ENCODE peak calls at places on chromosomes 12 and 14, in six cellular contexts. F is thyroid gland; R is CD4-positive, alpha-beta T cell; U is body of pancreas; L is tibial artery; X is caudate nucleus. B is an unnamed sample.

GRCh38 chr12:132277961-132278360 is 51.4 kb downstream of the GALNT9 start:
- DNase-seq in F (no peak), X (no peak), L (no peak), U (no peak), R (no peak), B (no peak)

GRCh38 chr12:9752145-9752717 is 8.5 kb downstream of the CD69 start:
- DNase-seq in X (no peak), R (no peak), U (no peak), F (no peak), L (no peak), B (no peak)

GRCh38 chr12:104672501-104673265 is 215.9 kb downstream of the CHST11 start:
- DNase-seq in R (no peak), X (no peak), U (no peak), L (peak), F (peak), B (no peak)

GRCh38 chr12:115407036-115407435 is 723.1 kb upstream of the TBX3 start:
- DNase-seq in R (no peak), X (no peak), F (no peak), U (no peak), L (no peak), B (no peak)

GRCh38 chr12:124677552-124678356 is 110.3 kb upstream of the NCOR2 start:
- DNase-seq in L (no peak), F (no peak), U (no peak), R (no peak), X (no peak), B (no peak)

GRCh38 chr12:11638271-11638916 is 11.1 kb upstream of the ETV6 start:
- DNase-seq in U (no peak), L (no peak), R (no peak), X (no peak), F (no peak), B (no peak)

GRCh38 chr12:72564120-72564519 is 291.9 kb downstream of the TRHDE start:
- DNase-seq in U (no peak), F (no peak), L (no peak), R (no peak), X (no peak), B (no peak)

GRCh38 chr12:89352492-89353187 is at the start of gene DUSP6:
- DNase-seq in L (peak), U (peak), R (peak), X (peak), F (peak), B (peak)

GRCh38 chr12:47194501-47194900 is 114.7 kb upstream of the AMIGO2 start:
- DNase-seq in R (no peak), X (no peak), L (no peak), U (no peak), F (no peak), B (no peak)

GRCh38 chr12:132071001-132071810 is 72.9 kb downstream of the DDX51 start:
- DNase-seq in L (no peak), F (no peak), R (no peak), U (no peak), X (no peak), B (no peak)

GRCh38 chr14:51310453-51311074 is 70.5 kb downstream of the TMX1 start:
- DNase-seq in F (no peak), U (no peak), R (no peak), L (no peak), X (no peak), B (no peak)

GRCh38 chr14:51302319-51303030 is 62.4 kb downstream of the TMX1 start:
- DNase-seq in L (no peak), X (no peak), F (no peak), R (no peak), U (no peak), B (no peak)

GRCh38 chr14:104637546-104638003 is 33.0 kb upstream of the TMEM179 start:
- DNase-seq in F (no peak), R (no peak), U (no peak), L (no peak), X (no peak), B (no peak)

GRCh38 chr14:61470954-61471279 is 149.5 kb downstream of the PRKCH start:
- DNase-seq in X (no peak), R (no peak), F (no peak), U (peak), L (no peak), B (no peak)

GRCh38 chr14:61471297-61471980 is 150.1 kb downstream of the PRKCH start:
- DNase-seq in X (no peak), U (no peak), F (no peak), L (peak), R (no peak), B (no peak)

GRCh38 chr14:61469771-61470170 is 148.4 kb downstream of the PRKCH start:
- DNase-seq in R (no peak), F (no peak), U (no peak), L (peak), X (no peak), B (no peak)

GRCh38 chr14:61472025-61472672 is 150.8 kb downstream of the PRKCH start:
- DNase-seq in X (no peak), R (peak), L (peak), F (no peak), U (peak), B (peak)

GRCh38 chr14:61470261-61470953 is 149.0 kb downstream of the PRKCH start:
- DNase-seq in U (peak), F (no peak), R (no peak), X (no peak), L (peak), B (no peak)
- H3K27ac ChIP-seq in U (no peak), F (peak), R (peak), X (peak), L (peak), B (peak)

DNA sequence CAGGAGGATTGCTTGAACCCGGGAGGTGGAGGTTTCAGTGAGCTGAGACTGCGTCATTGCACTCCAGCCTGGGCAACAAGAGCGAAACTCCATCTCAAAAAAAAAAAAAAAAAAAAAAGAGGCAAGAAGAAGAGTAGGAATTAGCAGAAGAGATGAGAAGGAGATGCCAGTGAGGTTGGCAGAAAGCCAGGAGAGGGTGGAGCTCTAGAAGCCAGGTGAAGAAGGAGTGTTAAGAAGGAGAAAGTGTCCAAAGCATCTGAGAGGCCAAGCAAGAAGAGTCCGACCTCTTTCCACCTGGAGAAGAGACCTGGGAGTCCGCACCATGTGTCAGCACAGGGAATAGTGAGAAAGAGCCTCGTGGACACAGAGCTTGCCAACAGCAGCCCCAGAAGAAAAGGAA is 70.3 kb downstream of the SAMD4A start:
- DNase-seq in L (no peak), R (no peak), F (peak), X (no peak), U (no peak), B (no peak)
- H3K27ac ChIP-seq in L (no peak), R (no peak), F (no peak), X (no peak), U (no peak), B (no peak)

DNA sequence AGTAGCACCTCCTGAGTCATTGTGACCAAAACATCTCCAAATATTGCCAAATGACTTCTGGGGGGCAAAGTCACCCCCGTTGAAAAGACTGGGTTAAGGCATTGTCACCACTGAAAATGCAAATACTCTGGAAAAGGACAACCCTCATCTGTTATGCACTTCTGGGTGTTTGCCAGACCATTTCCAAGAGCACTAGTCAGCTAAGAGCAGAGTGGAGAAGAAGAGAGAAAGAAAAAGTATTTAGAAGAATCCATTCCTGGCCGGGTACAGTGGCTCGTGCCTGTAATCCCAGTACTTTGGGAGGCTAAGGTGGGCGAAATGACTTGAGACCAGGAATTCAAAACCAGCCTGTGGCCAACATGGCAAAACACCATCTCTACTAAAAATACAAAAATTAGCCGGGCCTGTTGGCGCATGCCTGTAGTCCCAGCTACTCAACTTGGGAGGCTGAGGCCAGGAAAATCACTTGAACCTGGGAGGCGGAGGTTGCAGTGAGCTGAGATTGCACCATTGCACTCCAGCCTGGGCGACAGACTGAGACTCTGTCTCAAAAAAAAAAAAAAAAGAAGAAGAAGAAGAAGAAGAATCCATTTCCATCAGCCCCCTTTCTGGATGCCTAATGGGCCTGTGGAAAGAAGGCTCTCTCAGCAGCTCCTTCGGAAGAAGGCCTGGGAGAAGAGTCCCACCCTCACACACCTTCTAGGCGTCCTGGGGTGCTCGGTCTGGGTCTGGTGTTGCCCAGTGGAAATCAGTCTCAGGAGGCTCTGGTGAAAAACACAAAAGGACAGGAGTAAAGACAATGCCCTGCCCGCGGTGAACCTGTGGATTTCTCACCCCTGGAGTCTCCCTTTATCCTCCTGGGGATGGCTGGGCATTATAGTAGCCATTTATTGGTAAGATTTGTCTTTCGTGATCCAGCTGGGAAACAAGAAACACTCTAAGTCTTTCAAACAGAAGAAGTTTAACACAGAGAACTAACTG is 3.5 kb upstream of the LTBR start:
- DNase-seq in X (no peak), U (no peak), L (no peak), R (no peak), F (peak), B (no peak)
- H3K27ac ChIP-seq in X (no peak), U (no peak), L (no peak), R (no peak), F (peak), B (no peak)

GRCh38 chr14:99605299-99605961 is 1.4 kb upstream of the CCDC85C start:
- DNase-seq in X (no peak), R (peak), F (peak), U (peak), L (peak), B (no peak)
- H3K27ac ChIP-seq in X (no peak), R (peak), F (peak), U (peak), L (peak), B (peak)

GRCh38 chr14:73143003-73143402 is 6.7 kb downstream of the PSEN1 start:
- DNase-seq in R (no peak), L (no peak), X (peak), U (no peak), F (peak), B (peak)
- H3K27ac ChIP-seq in R (no peak), L (no peak), X (peak), U (no peak), F (peak), B (peak)

DNA sequence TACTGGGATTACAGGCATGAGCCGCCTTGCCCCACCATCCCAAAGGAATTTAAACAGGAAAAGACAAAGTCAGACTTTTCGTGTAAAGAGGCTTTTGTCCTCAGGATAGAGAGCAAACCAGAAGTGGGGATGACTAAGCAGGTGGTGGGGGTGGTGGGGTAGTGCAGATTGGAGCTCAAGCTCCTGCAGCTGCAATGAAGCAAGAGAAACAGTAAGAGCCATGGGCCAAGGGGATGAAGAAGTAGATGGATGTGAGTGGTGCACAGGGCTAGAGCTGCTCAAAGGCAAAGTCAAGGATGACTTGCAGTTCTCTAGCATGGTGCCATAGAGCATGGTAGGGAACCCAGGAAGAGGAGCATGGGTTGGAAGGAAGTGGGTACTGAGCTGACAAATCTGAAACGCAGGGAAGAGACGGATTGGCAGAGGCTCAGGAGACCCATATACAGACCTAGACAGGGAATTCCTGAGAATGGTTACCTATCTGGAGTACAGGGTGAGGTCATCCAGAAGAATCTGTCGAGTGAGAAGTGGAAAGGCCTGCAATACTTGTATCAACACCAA is 11.4 kb upstream of the RNF34 start:
- DNase-seq in U (no peak), R (no peak), X (no peak), F (no peak), L (no peak), B (no peak)
- H3K27ac ChIP-seq in U (no peak), R (no peak), X (no peak), F (no peak), L (no peak), B (no peak)

B was measured in substantia nigra.